ENCODE peak calls at places on chromosomes 3 and 15, in nine cellular contexts. V is IMR-90, J is cardiac muscle cell, B is left lung, Y is fibroblast of lung, A is right lobe of liver, W is spleen, O is adrenal gland, M is sigmoid colon. H is an unnamed sample.
A peak's percentile ranks its signal among the peaks of the same experiment; 100 is the strongest.

GRCh38 chr15:78040653-78041244 is 36.8 kb downstream of the TBC1D2B start:
- DNase-seq in B (no peak), Y (no peak), J (no peak), M (no peak), O (no peak), A (no peak), V (no peak), W (no peak), H (no peak)

GRCh38 chr3:4501422-4501821 is 8.3 kb downstream of the ITPR1 start:
- DNase-seq in M (no peak), W (no peak), J (no peak), A (no peak), B (no peak), V (no peak), Y (no peak), O (no peak), H (no peak)

GRCh38 chr3:25910997-25911396 is 121.1 kb downstream of the OXSM start:
- DNase-seq in Y (peak; percentile 49), J (no peak), V (peak; percentile 48), W (no peak), B (no peak), M (no peak), O (no peak), A (no peak), H (no peak)

GRCh38 chr3:169094204-169094603 is 569.3 kb downstream of the MECOM start:
- DNase-seq in W (no peak), M (no peak), O (no peak), Y (no peak), A (no peak), J (no peak), V (no peak), B (no peak), H (no peak)

GRCh38 chr3:194043516-194043915 is 92.4 kb upstream of the HES1 start:
- DNase-seq in J (no peak), M (no peak), O (no peak), W (no peak), V (peak; percentile 73), A (no peak), Y (peak; percentile 21), B (no peak), H (no peak)

GRCh38 chr3:69370156-69370944 is 15.5 kb downstream of the FRMD4B start:
- DNase-seq in A (peak; percentile 46), J (no peak), Y (no peak), V (no peak), B (peak; percentile 90), M (peak; percentile 84), W (peak; percentile 95), O (peak; percentile 32), H (peak; percentile 50)

GRCh38 chr15:90001062-90001682 is at the start of gene ZNF710:
- DNase-seq in O (peak; percentile 74), V (peak; percentile 66), J (peak; percentile 64), W (peak; percentile 85), M (peak; percentile 83), Y (peak; percentile 80), A (no peak), B (peak; percentile 82), H (peak; percentile 74)

GRCh38 chr3:10286596-10287295 is 6.0 kb downstream of the GHRL start:
- DNase-seq in B (no peak), O (no peak), V (peak; percentile 74), A (no peak), Y (peak; percentile 86), W (no peak), J (no peak), M (no peak), H (no peak)

GRCh38 chr15:38216763-38217162 is 35.9 kb upstream of the SPRED1 start:
- DNase-seq in O (no peak), Y (no peak), M (no peak), W (no peak), B (no peak), J (no peak), V (peak; percentile 64), A (no peak), H (no peak)

GRCh38 chr15:66067687-66068086 is 185.9 kb downstream of the MEGF11 start:
- DNase-seq in A (no peak), W (no peak), J (no peak), Y (no peak), O (no peak), V (no peak), B (no peak), M (peak; percentile 18), H (no peak)

GRCh38 chr3:22536582-22536981 is 666.5 kb upstream of the UBE2E2 start:
- DNase-seq in J (no peak), W (no peak), B (no peak), Y (no peak), O (no peak), M (no peak), V (no peak), A (no peak), H (no peak)

GRCh38 chr3:58793938-58794337 is 127.4 kb upstream of the FAM3D start:
- DNase-seq in M (no peak), V (no peak), Y (no peak), J (no peak), W (no peak), O (no peak), B (no peak), A (no peak), H (no peak)

GRCh38 chr15:95450413-95450812 is 880.1 kb upstream of the NR2F2 start:
- DNase-seq in O (no peak), A (no peak), Y (no peak), W (no peak), M (no peak), B (no peak), J (no peak), V (no peak), H (no peak)

GRCh38 chr15:51759557-51760070 is 8.2 kb downstream of the TMOD2 start:
- DNase-seq in O (peak; percentile 37), V (peak; percentile 97), J (peak; percentile 57), Y (peak; percentile 97), B (no peak), W (no peak), A (no peak), M (peak; percentile 86), H (no peak)

GRCh38 chr15:90675464-90675863 is 41.7 kb upstream of the BLM start:
- DNase-seq in W (no peak), O (no peak), A (no peak), V (no peak), Y (no peak), J (no peak), B (no peak), M (no peak), H (no peak)

GRCh38 chr3:170563712-170564423 is 22.0 kb downstream of the SLC7A14 start:
- DNase-seq in O (no peak), A (no peak), M (no peak), V (peak; percentile 82), J (no peak), Y (peak; percentile 47), W (no peak), B (no peak), H (no peak)

GRCh38 chr15:33026614-33027013 is 167.9 kb downstream of the FMN1 start:
- DNase-seq in Y (peak; percentile 28), A (no peak), M (no peak), W (no peak), V (no peak), J (peak; percentile 32), O (no peak), B (no peak), H (no peak)

GRCh38 chr15:31977812-31978662 is 52.3 kb upstream of the CHRNA7 start:
- DNase-seq in M (no peak), O (peak; percentile 33), J (peak; percentile 80), B (peak; percentile 85), W (peak; percentile 85), A (peak; percentile 62), V (peak; percentile 14), Y (peak; percentile 24), H (no peak)

GRCh38 chr3:41369838-41370237 is 170.5 kb downstream of the CTNNB1 start:
- DNase-seq in A (no peak), J (no peak), V (no peak), O (no peak), B (no peak), M (no peak), Y (no peak), W (no peak), H (no peak)

GRCh38 chr15:71997691-71998090 is 120.3 kb downstream of the MYO9A start:
- DNase-seq in O (no peak), W (no peak), A (no peak), B (no peak), J (no peak), M (no peak), V (no peak), Y (no peak), H (no peak)

GRCh38 chr15:98955331-98955730 is 52.3 kb downstream of the PGPEP1L start:
- DNase-seq in W (peak; percentile 57), J (no peak), O (no peak), V (no peak), A (no peak), B (no peak), M (peak; percentile 82), Y (peak; percentile 66), H (no peak)
- H3K27ac ChIP-seq in W (no peak overlapping the region), J (no peak overlapping the region), O (peak overlapping the region; percentile 72), V (no peak overlapping the region), A (no peak overlapping the region), B (peak overlapping the region; percentile 75), M (peak overlapping the region; percentile 80), Y (peak overlapping the region; percentile 80), H (peak overlapping the region; percentile 95)

GRCh38 chr15:52760562-52760961 is 29.6 kb downstream of the ONECUT1 start:
- DNase-seq in J (no peak), Y (no peak), W (no peak), V (no peak), O (no peak), M (no peak), B (no peak), A (no peak), H (no peak)
- H3K4me1 ChIP-seq in J (no peaks in the 10 kb centered on the region), Y (no peaks in the 10 kb centered on the region), W (no peaks in the 10 kb centered on the region), V (no peaks in the 10 kb centered on the region), O (no peaks in the 10 kb centered on the region), M (no peaks in the 10 kb centered on the region), B (no peaks in the 10 kb centered on the region), A (peaks cover 22% of the 10 kb centered on the region), H (no peaks in the 10 kb centered on the region)

GRCh38 chr15:58553365-58553918 is 121.7 kb downstream of the LIPC start:
- DNase-seq in M (no peak), O (no peak), Y (no peak), B (no peak), V (no peak), J (no peak), W (no peak), A (no peak), H (no peak)
- H3K27ac ChIP-seq in M (no peak overlapping the region), O (no peak overlapping the region), Y (no peak overlapping the region), B (no peak overlapping the region), V (no peak overlapping the region), J (no peak overlapping the region), W (no peak overlapping the region), A (no peak overlapping the region), H (no peak overlapping the region)

GRCh38 chr15:64740361-64741170 is 34.8 kb downstream of the RBPMS2 start:
- DNase-seq in B (peak; percentile 73), O (no peak), Y (peak; percentile 88), A (no peak), M (peak; percentile 98), V (peak; percentile 77), J (no peak), W (no peak), H (no peak)
- H3K4me1 ChIP-seq in B (peaks cover 5% of the 10 kb centered on the region), O (no peaks in the 10 kb centered on the region), Y (peaks cover 4% of the 10 kb centered on the region), A (no peaks in the 10 kb centered on the region), M (no peaks in the 10 kb centered on the region), V (peaks cover 8% of the 10 kb centered on the region), J (peaks cover 6% of the 10 kb centered on the region), W (no peaks in the 10 kb centered on the region), H (no peaks in the 10 kb centered on the region)